ENCODE peak calls at places on chromosomes 7 and 10, in five cellular contexts. G is EH, J is adrenal gland, F is choroid plexus epithelial cell, Z is HCT116. H is an unnamed sample.

GRCh38 chr7:69403169-69403568 is 195.1 kb upstream of the AUTS2 start:
- DNase-seq in G (no peak), J (peak; percentile 13), F (no peak), Z (no peak), H (no peak)

GRCh38 chr10:52540479-52540984 is 226.5 kb downstream of the DKK1 start:
- DNase-seq in G (no peak), J (no peak), F (no peak), Z (no peak), H (no peak)

GRCh38 chr10:13658864-13659685 is 72.3 kb downstream of the PRPF18 start:
- DNase-seq in G (no peak), J (peak; percentile 35), F (peak; percentile 26), Z (no peak), H (peak; percentile 45)

GRCh38 chr10:75972494-75973276 is 541.3 kb downstream of the LRMDA start:
- DNase-seq in G (peak; percentile 27), J (peak; percentile 29), F (peak; percentile 92), Z (no peak), H (peak; percentile 30)

GRCh38 chr7:2063562-2064360 is 169.0 kb downstream of the MAD1L1 start:
- DNase-seq in G (peak; percentile 32), J (no peak), F (peak; percentile 61), Z (no peak), H (no peak)

GRCh38 chr10:100025528-100026070 is 15.9 kb upstream of the DNMBP start:
- DNase-seq in G (peak; percentile 24), J (no peak), F (no peak), Z (no peak), H (no peak)

GRCh38 chr7:151243411-151244155 is 4.9 kb downstream of the SMARCD3 start:
- DNase-seq in G (no peak), J (no peak), F (no peak), Z (no peak), H (no peak)

GRCh38 chr7:146591976-146592375 is 475.4 kb downstream of the CNTNAP2 start:
- DNase-seq in G (no peak), J (no peak), F (no peak), Z (no peak), H (no peak)

GRCh38 chr10:112907893-112908292 is 42.2 kb upstream of the TCF7L2 start:
- DNase-seq in G (peak; percentile 17), J (no peak), F (no peak), Z (peak; percentile 39), H (no peak)

GRCh38 chr10:16909961-16910794 is 93.0 kb upstream of the RSU1 start:
- DNase-seq in G (no peak), J (no peak), F (peak; percentile 32), Z (no peak), H (no peak)